ENCODE peak calls at places on chromosome 14, in nine cellular contexts. L, T, N, Y, G, Q, V, W and C are unnamed samples.

GRCh38 chr14:61381589-61381988 is 60.2 kb downstream of the PRKCH start:
- DNase-seq in V (no peak), W (no peak), Q (no peak), T (no peak), L (no peak), Y (peak), G (peak), N (no peak), C (no peak)

GRCh38 chr14:44897844-44898151 is 63.9 kb downstream of the KLHL28 start:
- DNase-seq in V (no peak), W (no peak), L (no peak), G (no peak), Y (no peak), T (no peak), N (no peak), Q (no peak), C (no peak)

GRCh38 chr14:45140661-45141187 is 5.0 kb downstream of the FANCM start:
- DNase-seq in V (no peak), T (no peak), G (no peak), N (no peak), L (peak), Q (no peak), W (no peak), Y (peak), C (no peak)

GRCh38 chr14:24224618-24225071 is 7.5 kb downstream of the NEDD8 start:
- DNase-seq in Q (peak), L (no peak), V (no peak), N (no peak), W (peak), G (no peak), T (no peak), Y (peak), C (no peak)

GRCh38 chr14:61420326-61420725 is 98.9 kb downstream of the PRKCH start:
- DNase-seq in Q (no peak), G (no peak), W (peak), V (no peak), L (no peak), N (no peak), T (no peak), Y (peak), C (no peak)

GRCh38 chr14:55102141-55102547 is 26.9 kb upstream of the LGALS3 start:
- DNase-seq in W (peak), T (peak), V (peak), L (peak), N (peak), Q (peak), Y (peak), G (peak), C (peak)

GRCh38 chr14:22070119-22070982 is 396.7 kb upstream of the OR4E1 start:
- DNase-seq in G (no peak), W (peak), T (peak), Q (peak), N (no peak), V (no peak), L (peak), Y (peak), C (peak)

GRCh38 chr14:74653386-74654138 is 41.5 kb upstream of the LTBP2 start:
- DNase-seq in G (no peak), Y (no peak), N (no peak), W (peak), T (no peak), Q (no peak), V (no peak), L (no peak), C (no peak)

DNA sequence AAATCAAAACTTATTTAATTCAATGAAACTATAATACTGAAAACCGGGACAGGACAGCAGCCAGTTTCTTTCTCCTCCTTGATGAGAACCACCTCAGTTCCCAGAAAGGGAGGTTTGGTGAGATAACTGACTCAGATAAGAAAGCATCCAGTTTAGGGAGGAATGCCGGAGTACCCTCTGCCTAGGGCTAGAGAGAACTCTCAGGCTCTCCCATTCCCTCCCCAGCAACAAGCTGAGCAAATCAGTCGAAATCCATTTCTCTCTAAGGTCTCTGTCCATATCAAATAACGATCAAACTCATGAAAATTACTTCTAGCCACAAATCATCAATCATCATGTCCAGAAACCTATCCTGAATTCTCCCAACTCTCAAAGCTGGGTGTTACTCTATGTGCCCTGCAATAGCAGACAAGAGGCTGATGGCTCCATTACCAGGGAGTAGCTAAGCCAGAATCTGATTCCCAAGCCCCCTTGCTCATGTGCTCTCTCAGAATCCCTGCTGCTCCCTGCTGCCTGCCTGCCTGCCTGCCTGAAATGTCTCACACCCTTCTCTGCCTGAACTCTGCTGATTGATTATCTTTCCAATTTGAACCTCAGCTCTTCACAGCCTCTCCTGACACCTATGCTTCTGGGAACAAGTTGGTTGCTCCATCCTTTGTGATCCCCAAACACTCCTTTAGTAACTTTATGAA is 49.4 kb downstream of the SLC25A47 start:
- DNase-seq in Y (no peak), T (no peak), L (no peak), N (no peak), V (no peak), W (no peak), Q (no peak), G (no peak), C (no peak)
- H3K4me3 ChIP-seq in Y (no peak), T (no peak), L (peak), N (no peak), V (no peak), W (peak), Q (no peak), G (no peak), C (no peak)

GRCh38 chr14:30607156-30607780 is 14.9 kb upstream of the SCFD1 start:
- DNase-seq in T (no peak), W (peak), V (no peak), G (no peak), L (no peak), Q (peak), Y (no peak), N (no peak), C (no peak)
- H3K4me3 ChIP-seq in T (no peak), W (no peak), V (no peak), G (no peak), L (no peak), Q (no peak), Y (no peak), N (no peak), C (no peak)

DNA sequence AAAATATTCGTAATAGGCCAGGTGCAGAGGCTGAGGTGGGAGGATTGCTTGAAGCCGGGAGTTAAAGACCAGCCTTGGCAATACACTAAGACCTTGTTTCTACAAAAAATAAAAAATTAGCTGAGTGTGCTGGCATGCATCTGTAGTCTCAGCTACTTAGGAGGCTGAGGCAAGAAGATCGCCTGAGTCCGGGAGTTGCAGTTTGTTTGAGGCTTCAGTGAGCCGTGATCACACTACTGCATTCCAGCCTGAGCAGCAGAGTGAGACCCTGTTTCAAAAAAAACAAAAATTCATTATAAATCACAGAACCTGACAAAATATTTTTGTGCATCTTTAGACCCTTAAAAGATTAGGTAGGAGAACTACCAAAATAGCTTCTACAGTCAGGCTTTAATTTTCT is 240.0 kb upstream of the ARHGAP5 start:
- DNase-seq in G (no peak), V (no peak), Q (no peak), L (no peak), T (no peak), Y (no peak), N (no peak), W (no peak), C (no peak)
- H3K4me3 ChIP-seq in G (no peak), V (no peak), Q (no peak), L (no peak), T (no peak), Y (no peak), N (no peak), W (no peak), C (no peak)

DNA sequence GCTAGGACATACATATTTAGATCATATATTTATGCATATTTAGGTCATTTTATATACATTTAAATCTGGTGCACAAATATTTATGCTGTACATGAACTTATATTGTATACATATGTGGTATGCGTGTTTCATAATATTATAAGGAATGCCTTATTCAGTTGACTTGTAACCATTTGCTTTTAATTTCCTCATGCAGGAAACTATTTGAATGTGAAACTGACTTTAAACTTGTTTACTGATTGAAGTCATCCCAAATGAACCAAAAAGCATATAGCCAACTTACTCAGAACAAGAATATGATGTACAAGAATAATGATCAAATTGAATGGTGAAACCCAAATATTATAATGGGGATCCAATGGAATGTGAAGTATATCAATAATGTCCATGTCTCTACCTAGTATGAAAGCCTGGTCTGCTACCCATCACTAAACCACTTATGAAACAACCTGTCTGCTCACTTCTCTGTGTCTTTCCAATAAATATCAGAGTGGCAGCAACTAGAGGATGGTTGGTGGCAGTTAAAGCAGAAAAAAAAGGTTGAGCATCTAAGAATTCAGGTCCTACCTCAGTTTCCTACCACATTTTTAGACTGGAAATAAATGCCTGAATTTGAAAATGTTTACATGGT is 38.3 kb downstream of the RPS6KA5 start:
- DNase-seq in W (peak), L (no peak), T (no peak), Y (no peak), Q (no peak), V (no peak), G (no peak), N (no peak), C (no peak)
- H3K4me3 ChIP-seq in W (peak), L (no peak), T (peak), Y (no peak), Q (no peak), V (no peak), G (no peak), N (peak), C (peak)

GRCh38 chr14:48936881-48937280 is 649.3 kb downstream of the RPS29 start:
- DNase-seq in V (no peak), Q (no peak), N (no peak), W (peak), G (no peak), Y (no peak), T (no peak), L (no peak), C (no peak)
- H3K4me3 ChIP-seq in V (no peak), Q (no peak), N (no peak), W (no peak), G (no peak), Y (no peak), T (no peak), L (no peak), C (no peak)

DNA sequence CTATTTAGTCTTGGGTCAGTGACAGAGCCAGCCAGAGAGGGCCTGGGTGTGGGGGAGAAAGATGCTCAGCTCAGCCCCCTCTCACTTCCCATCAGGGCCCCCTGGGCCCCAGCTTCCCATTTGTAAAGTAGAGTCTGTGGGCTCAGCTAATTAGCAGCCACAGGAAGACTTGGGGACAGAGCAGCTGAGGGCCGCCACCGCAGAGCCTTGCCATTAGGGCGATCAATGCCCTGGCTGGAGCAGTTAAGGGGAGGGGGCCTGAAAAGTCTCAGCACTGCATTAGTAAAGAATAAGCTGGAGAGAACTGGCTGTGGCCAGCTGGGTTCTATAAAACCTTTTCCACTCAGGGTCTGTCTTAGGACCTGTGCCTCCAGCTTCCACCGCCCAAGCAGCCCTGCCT is 2.7 kb downstream of the PLEKHD1 start:
- DNase-seq in N (no peak), G (no peak), W (no peak), Y (no peak), V (no peak), L (no peak), T (no peak), Q (no peak), C (no peak)
- H3K4me3 ChIP-seq in N (no peak), G (no peak), W (no peak), Y (no peak), V (no peak), L (no peak), T (no peak), Q (no peak), C (no peak)